ENCODE peak calls at places on chromosomes 1 and 21, in four cellular contexts. M is cardiac septum; G is dorsolateral prefrontal cortex; K is effector memory CD4-positive, alpha-beta T cell. J is an unnamed sample.

GRCh38 chr1:117697220-117697781 is 91.5 kb downstream of the TENT5C start:
- DNase-seq in M (no peak), G (no peak), K (no peak), J (no peak)

GRCh38 chr1:153944005-153944821 is 2.3 kb downstream of the DENND4B start:
- DNase-seq in M (no peak), G (no peak), K (no peak), J (no peak)

GRCh38 chr1:156233421-156234127 is 8.4 kb upstream of the BGLAP start:
- DNase-seq in M (no peak), G (no peak), K (no peak), J (no peak)

GRCh38 chr21:44390886-44391285 is 37.5 kb downstream of the TRPM2 start:
- DNase-seq in M (no peak), G (no peak), K (no peak), J (no peak)

GRCh38 chr1:229059671-229060079 is 211.2 kb upstream of the RAB4A start:
- DNase-seq in M (peak), G (no peak), K (no peak), J (peak)

GRCh38 chr1:84155517-84155916 is 11.4 kb downstream of the PRKACB start:
- DNase-seq in M (no peak), G (no peak), K (no peak), J (no peak)

GRCh38 chr1:3433596-3434320 is 20.7 kb upstream of the ARHGEF16 start:
- DNase-seq in M (no peak), G (no peak), K (no peak), J (no peak)

GRCh38 chr1:92441316-92442311 is 45.1 kb downstream of the GFI1 start:
- DNase-seq in M (no peak), G (no peak), K (no peak), J (no peak)

GRCh38 chr1:116678732-116679090 is 11.2 kb upstream of the IGSF3 start:
- DNase-seq in M (no peak), G (no peak), K (no peak), J (no peak)